ENCODE peak calls at places on chromosomes 13 and 19, in nine cellular contexts. E, B, W, D, R, T, G, K and J are unnamed samples.

GRCh38 chr19:2033115-2033824 is 17.8 kb upstream of the BTBD2 start:
- DNase-seq in W (no peak), R (no peak), B (no peak), E (no peak), G (no peak), T (no peak), D (no peak), K (no peak), J (no peak)

GRCh38 chr13:97222934-97223710 is 989 bp downstream of the MBNL2 start:
- DNase-seq in T (no peak), K (no peak), W (no peak), R (peak; percentile 38), B (no peak), E (no peak), G (peak; percentile 17), D (peak; percentile 24), J (no peak)

GRCh38 chr13:43848250-43848649 is 31.3 kb downstream of the CCDC122 start:
- DNase-seq in G (no peak), B (peak; percentile 70), T (peak; percentile 74), W (no peak), E (no peak), D (peak; percentile 87), K (no peak), R (peak; percentile 96), J (no peak)

GRCh38 chr13:52361225-52361624 is 44.7 kb downstream of the THSD1 start:
- DNase-seq in W (no peak), K (no peak), B (no peak), T (no peak), D (no peak), R (no peak), G (no peak), E (no peak), J (no peak)

GRCh38 chr13:67772807-67773453 is 542.8 kb upstream of the PCDH9 start:
- DNase-seq in E (no peak), W (no peak), D (no peak), T (no peak), G (no peak), B (no peak), R (no peak), K (no peak), J (no peak)

GRCh38 chr19:49712397-49712859 is 21.5 kb downstream of the CPT1C start:
- DNase-seq in D (peak; percentile 83), E (no peak), G (no peak), B (peak; percentile 90), K (no peak), W (no peak), T (peak; percentile 94), R (peak; percentile 56), J (no peak)

GRCh38 chr13:67736646-67737420 is 506.7 kb upstream of the PCDH9 start:
- DNase-seq in B (peak; percentile 59), E (no peak), K (no peak), R (peak; percentile 13), T (peak; percentile 33), G (no peak), W (no peak), D (peak; percentile 85), J (no peak)

GRCh38 chr19:34049944-34050343 is 122.4 kb upstream of the LSM14A start:
- DNase-seq in W (no peak), R (no peak), T (no peak), D (no peak), K (no peak), G (no peak), E (no peak), B (no peak), J (no peak)

GRCh38 chr13:43835701-43836100 is 43.8 kb downstream of the CCDC122 start:
- DNase-seq in T (peak; percentile 78), R (peak; percentile 68), K (no peak), E (no peak), B (peak; percentile 23), W (no peak), D (peak; percentile 61), G (no peak), J (no peak)

GRCh38 chr13:46571941-46572340 is 19.0 kb downstream of the LRCH1 start:
- DNase-seq in B (no peak), K (no peak), E (no peak), R (no peak), D (no peak), T (no peak), G (no peak), W (no peak), J (no peak)

GRCh38 chr19:6423499-6424189 is 967 bp downstream of the KHSRP start:
- DNase-seq in E (no peak), G (no peak), R (peak; percentile 40), T (peak; percentile 55), D (peak; percentile 60), K (no peak), W (no peak), B (peak; percentile 80), J (no peak)

GRCh38 chr13:70756088-70756487 is 647.8 kb upstream of the KLHL1 start:
- DNase-seq in R (no peak), E (no peak), W (no peak), T (no peak), K (no peak), D (no peak), B (no peak), G (no peak), J (no peak)

GRCh38 chr13:113980489-113981064 is 6.7 kb upstream of the C13orf46 start:
- DNase-seq in D (no peak), B (no peak), K (no peak), G (no peak), T (no peak), E (no peak), W (no peak), R (no peak), J (no peak)

GRCh38 chr13:104869501-104869900 is 1666.0 kb downstream of the EFNB2 start:
- DNase-seq in W (no peak), R (no peak), K (no peak), D (peak; percentile 3), B (no peak), G (no peak), T (no peak), E (no peak), J (no peak)

GRCh38 chr13:89113744-89114143 is 1442.6 kb downstream of the SLITRK5 start:
- DNase-seq in D (no peak), W (no peak), B (no peak), T (no peak), E (no peak), R (no peak), K (no peak), G (no peak), J (no peak)

DNA sequence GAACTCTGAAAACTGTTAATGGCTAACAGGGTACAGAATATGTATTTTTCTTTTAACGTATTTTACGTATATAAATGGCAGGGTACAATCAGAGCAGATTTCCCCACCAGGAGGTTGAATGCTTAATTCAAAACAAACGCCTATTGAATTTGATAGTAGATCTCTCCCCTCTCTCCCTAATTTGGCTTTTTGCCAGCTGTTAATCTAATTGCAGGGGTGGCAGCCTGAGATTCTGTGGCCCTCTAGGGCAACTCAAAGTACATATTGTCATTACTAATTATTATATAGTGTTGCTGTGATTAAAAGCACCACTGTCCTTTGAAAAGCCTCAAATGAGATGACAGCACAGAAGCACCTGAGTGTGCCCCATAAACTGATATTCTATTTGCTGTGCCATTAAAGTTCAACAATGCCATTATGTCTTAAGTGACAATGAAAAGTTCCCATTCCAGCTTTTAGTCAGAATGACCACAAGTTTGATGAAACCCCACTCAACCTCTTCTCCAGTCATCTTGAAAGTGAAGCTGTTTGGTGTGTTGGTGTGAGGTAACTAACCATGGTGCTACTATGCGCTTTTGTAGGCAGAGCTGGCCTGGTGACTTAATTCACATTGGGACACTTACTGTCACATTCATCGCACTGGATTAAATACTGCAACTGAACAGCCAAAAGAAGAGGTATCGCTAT is 351.4 kb downstream of the KCNRG start:
- DNase-seq in K (no peak), T (no peak), R (no peak), G (no peak), B (no peak), D (no peak), W (no peak), E (no peak), J (no peak)
- H3K4me3 ChIP-seq in K (no peak overlapping the region), T (no peak overlapping the region), R (no peak overlapping the region), G (no peak overlapping the region), B (no peak overlapping the region), D (no peak overlapping the region), W (peak overlapping the region; percentile 7), E (no peak overlapping the region), J (peak overlapping the region; percentile 41)

DNA sequence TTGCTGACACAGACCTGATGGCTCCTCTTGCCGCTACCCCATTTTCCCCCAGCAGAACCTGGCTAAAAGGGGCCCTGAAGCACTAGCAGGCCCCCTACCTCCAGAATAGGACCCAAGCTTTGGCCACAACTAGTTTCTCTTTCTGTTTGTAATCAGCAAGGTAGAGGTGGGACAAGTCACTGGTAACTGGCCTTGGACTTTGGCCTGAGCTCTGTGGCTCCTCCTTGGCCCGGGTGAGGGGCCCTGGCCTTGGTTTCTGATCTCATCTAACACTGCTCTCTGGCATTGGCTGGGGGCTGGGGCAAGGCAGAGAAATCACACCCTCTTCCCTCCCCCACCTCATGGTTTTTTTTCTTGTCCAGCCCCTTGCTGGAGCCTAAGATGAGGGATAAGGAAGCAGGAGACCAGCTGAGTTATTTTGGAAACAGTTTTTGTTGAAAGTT is 2.1 kb downstream of the CALM3 start:
- DNase-seq in D (no peak), B (no peak), T (peak; percentile 22), W (no peak), E (no peak), G (no peak), R (no peak), K (peak; percentile 59), J (peak; percentile 68)
- H3K4me3 ChIP-seq in D (peak overlapping the region; percentile 98), B (peak overlapping the region; percentile 94), T (peak overlapping the region; percentile 97), W (peak overlapping the region; percentile 99), E (peak overlapping the region; percentile 95), G (peak overlapping the region; percentile 79), R (peak overlapping the region; percentile 94), K (peak overlapping the region; percentile 99), J (peak overlapping the region; percentile 88)

GRCh38 chr19:10552596-10553053 is 8.9 kb downstream of the ATG4D start:
- DNase-seq in W (no peak), B (peak; percentile 63), R (no peak), G (no peak), E (no peak), T (no peak), K (no peak), D (peak; percentile 44), J (no peak)
- H3K4me3 ChIP-seq in W (no peak overlapping the region), B (no peak overlapping the region), R (no peak overlapping the region), G (no peak overlapping the region), E (no peak overlapping the region), T (no peak overlapping the region), K (no peak overlapping the region), D (no peak overlapping the region), J (no peak overlapping the region)

DNA sequence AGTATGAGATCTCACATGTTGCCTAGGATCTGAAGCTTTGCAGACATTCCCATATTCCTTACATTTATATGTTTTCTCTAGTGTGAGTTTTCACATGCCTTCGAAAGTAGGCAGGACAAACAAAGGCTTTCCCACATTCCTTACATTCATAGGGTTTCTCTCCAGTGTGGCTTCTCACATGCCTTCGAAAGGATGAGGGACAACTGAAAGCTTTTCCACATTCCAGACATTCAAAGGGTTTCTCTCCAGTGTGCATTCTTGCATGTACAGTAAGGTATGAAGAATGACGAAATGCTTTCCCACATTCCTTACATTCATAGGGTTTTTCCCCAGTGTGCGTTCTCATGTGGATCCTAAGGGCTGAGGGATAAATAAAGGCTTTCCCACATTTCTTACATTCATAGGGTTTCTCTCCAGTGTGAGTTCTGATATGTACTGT is 14.2 kb downstream of the ZNF699 start:
- DNase-seq in E (no peak), W (no peak), T (no peak), R (no peak), K (no peak), B (no peak), D (peak; percentile 28), G (no peak), J (no peak)
- H3K4me3 ChIP-seq in E (no peak overlapping the region), W (peak overlapping the region; percentile 1), T (no peak overlapping the region), R (no peak overlapping the region), K (no peak overlapping the region), B (no peak overlapping the region), D (no peak overlapping the region), G (no peak overlapping the region), J (no peak overlapping the region)